ENCODE peak calls at places on chromosome 10, in seven cellular contexts. Z, K, M, C, D, V and U are unnamed samples.

GRCh38 chr10:101778151-101778780 is 2.4 kb upstream of the FGF8 start:
- DNase-seq in C (no peak), M (no peak), Z (no peak), V (no peak), K (no peak), D (no peak), U (no peak)

GRCh38 chr10:103465411-103466179 is 6.9 kb upstream of the CALHM1 start:
- DNase-seq in K (peak; percentile 21), V (no peak), C (no peak), M (peak; percentile 38), Z (peak; percentile 53), D (no peak), U (no peak)

GRCh38 chr10:104056619-104057273 is 28.9 kb downstream of the COL17A1 start:
- DNase-seq in Z (no peak), V (no peak), C (no peak), M (no peak), K (no peak), D (no peak), U (no peak)

GRCh38 chr10:16586358-16587138 is 64.9 kb upstream of the C1QL3 start:
- DNase-seq in V (no peak), K (no peak), C (no peak), D (no peak), M (no peak), Z (no peak), U (no peak)

GRCh38 chr10:44902838-44903545 is 8.1 kb upstream of the TMEM72 start:
- DNase-seq in M (no peak), V (no peak), Z (no peak), D (no peak), C (no peak), K (no peak), U (no peak)

GRCh38 chr10:110269641-110270318 is 34.9 kb downstream of the SMNDC1 start:
- DNase-seq in V (peak; percentile 53), D (no peak), C (peak; percentile 25), K (no peak), M (no peak), Z (peak; percentile 27), U (peak; percentile 38)

GRCh38 chr10:48509974-48510692 is 94.7 kb downstream of the ARHGAP22 start:
- DNase-seq in C (no peak), Z (no peak), M (no peak), K (peak; percentile 56), V (peak; percentile 39), D (no peak), U (no peak)

GRCh38 chr10:11587860-11588259 is 23.6 kb downstream of the USP6NL start:
- DNase-seq in V (no peak), C (no peak), K (peak; percentile 60), Z (peak; percentile 61), D (no peak), M (no peak), U (no peak)

GRCh38 chr10:11035318-11035920 is 17.7 kb downstream of the CELF2 start:
- DNase-seq in D (peak; percentile 41), Z (no peak), V (peak; percentile 77), K (peak; percentile 36), C (peak; percentile 79), M (peak; percentile 66), U (peak; percentile 83)

GRCh38 chr10:100890696-100891271 is 22.0 kb upstream of the SLF2 start:
- DNase-seq in K (peak; percentile 88), M (no peak), D (peak; percentile 80), C (peak; percentile 98), Z (no peak), V (peak; percentile 97), U (peak; percentile 88)

GRCh38 chr10:104254493-104255243 is at the start of gene GSTO1:
- DNase-seq in M (peak; percentile 89), Z (no peak), D (peak; percentile 55), K (peak; percentile 52), C (peak; percentile 76), V (peak; percentile 77), U (peak; percentile 72)

GRCh38 chr10:100101526-100102076 is 19.9 kb upstream of the CPN1 start:
- DNase-seq in V (no peak), Z (no peak), M (no peak), C (peak; percentile 6), D (peak; percentile 4), K (peak; percentile 53), U (peak; percentile 6)

GRCh38 chr10:125344573-125345121 is 184.3 kb upstream of the CTBP2 start:
- DNase-seq in V (no peak), K (peak; percentile 8), M (no peak), C (no peak), D (no peak), Z (no peak), U (no peak)

GRCh38 chr10:111289467-111289866 is 212.6 kb downstream of the ADRA2A start:
- DNase-seq in K (no peak), Z (no peak), M (no peak), V (no peak), D (no peak), C (no peak), U (no peak)

GRCh38 chr10:102196893-102197292 is 29.2 kb upstream of the ELOVL3 start:
- DNase-seq in M (no peak), Z (no peak), V (no peak), D (no peak), C (peak; percentile 23), K (no peak), U (no peak)

GRCh38 chr10:22345301-22346086 is at the start of gene SPAG6:
- DNase-seq in V (no peak), D (no peak), K (no peak), M (peak; percentile 71), C (no peak), Z (no peak), U (no peak)

GRCh38 chr10:125396651-125397050 is 236.3 kb upstream of the CTBP2 start:
- DNase-seq in D (peak; percentile 19), C (peak; percentile 32), Z (no peak), K (peak; percentile 41), V (peak; percentile 24), M (no peak), U (peak; percentile 71)

GRCh38 chr10:29998142-29998808 is 61.1 kb downstream of the JCAD start:
- DNase-seq in M (peak; percentile 83), C (peak; percentile 82), Z (peak; percentile 58), K (peak; percentile 83), V (peak; percentile 88), D (peak; percentile 68), U (peak; percentile 89)

GRCh38 chr10:119251315-119251708 is 43.9 kb downstream of the GRK5 start:
- DNase-seq in M (no peak), V (peak; percentile 71), Z (no peak), D (no peak), K (no peak), C (peak; percentile 85), U (peak; percentile 88)

GRCh38 chr10:77939561-77940001 is 13.0 kb upstream of the DLG5 start:
- DNase-seq in D (no peak), V (peak; percentile 92), Z (peak; percentile 14), K (no peak), M (peak; percentile 56), C (peak; percentile 76), U (peak; percentile 94)

GRCh38 chr10:119331031-119331430 is 123.7 kb downstream of the GRK5 start:
- DNase-seq in Z (no peak), M (peak; percentile 85), K (no peak), V (no peak), C (no peak), D (no peak), U (no peak)

GRCh38 chr10:93461124-93461806 is 20.9 kb downstream of the MYOF start:
- DNase-seq in K (peak; percentile 14), M (no peak), C (peak; percentile 82), V (no peak), D (no peak), Z (no peak), U (peak; percentile 65)

GRCh38 chr10:122034149-122034756 is 45.3 kb downstream of the TACC2 start:
- DNase-seq in C (peak; percentile 61), Z (no peak), D (peak; percentile 71), K (peak; percentile 82), M (no peak), V (peak; percentile 62), U (no peak)

DNA sequence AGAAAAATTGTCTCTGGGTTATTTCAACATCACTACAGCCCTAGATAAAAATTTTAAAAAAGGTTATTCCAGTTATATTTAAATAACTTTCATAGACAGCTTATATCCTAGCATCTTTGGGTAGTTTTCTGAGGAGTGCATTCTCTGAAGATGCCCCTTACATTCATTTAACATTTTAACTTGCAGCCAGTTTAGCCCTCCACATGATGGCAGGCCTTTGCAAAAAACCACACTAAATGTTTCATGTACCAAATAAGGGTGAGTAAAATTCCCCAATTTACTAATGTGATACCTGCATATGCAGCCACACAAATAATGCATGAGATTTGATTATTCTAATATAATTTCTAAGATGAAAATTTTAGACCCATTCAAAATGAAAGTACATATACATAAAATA is 108.4 kb upstream of the ZWINT start:
- DNase-seq in V (no peak), Z (no peak), M (no peak), D (no peak), C (no peak), K (no peak), U (no peak)
- TF ChIP-seq CTCF in V (no peak), Z (peak; percentile 36), M (no peak), D (peak; percentile 43), C (no peak), K (peak; percentile 40), U (no peak)

GRCh38 chr10:73248259-73248724 is 1.2 kb upstream of the DNAJC9 start:
- DNase-seq in Z (no peak), C (no peak), V (no peak), M (no peak), K (peak; percentile 35), D (no peak), U (no peak)

GRCh38 chr10:73246322-73246782 is 703 bp downstream of the DNAJC9 start:
- DNase-seq in Z (no peak), C (no peak), D (peak; percentile 9), V (peak; percentile 11), M (no peak), K (no peak), U (peak; percentile 14)

GRCh38 chr10:73247509-73248258 is 629 bp upstream of the DNAJC9 start:
- DNase-seq in V (no peak), D (no peak), Z (no peak), K (peak; percentile 50), C (peak; percentile 33), M (no peak), U (no peak)

GRCh38 chr10:73246783-73247508 is at the start of gene DNAJC9:
- DNase-seq in K (peak; percentile 100), C (peak; percentile 90), D (peak; percentile 96), V (peak; percentile 92), M (peak; percentile 98), Z (peak; percentile 76), U (peak; percentile 86)

GRCh38 chr10:73244866-73245477 is 2.1 kb downstream of the DNAJC9 start:
- DNase-seq in M (no peak), D (no peak), K (no peak), Z (no peak), C (no peak), V (no peak), U (peak; percentile 21)
- H3K4me3 ChIP-seq in M (no peak overlapping the region), D (no peak overlapping the region), K (peak overlapping the region; percentile 69), Z (peak overlapping the region; percentile 84), C (no peak overlapping the region), V (peak overlapping the region; percentile 87), U (peak overlapping the region; percentile 90)

GRCh38 chr10:64733980-64734379 is 1212.8 kb downstream of the REEP3 start:
- DNase-seq in Z (peak; percentile 19), D (no peak), K (peak; percentile 86), C (no peak), V (peak; percentile 45), M (no peak), U (no peak)
- TF ChIP-seq CTCF in Z (peak; percentile 80), D (peak; percentile 38), K (peak; percentile 91), C (peak; percentile 10), V (peak; percentile 54), M (no peak), U (no peak)

DNA sequence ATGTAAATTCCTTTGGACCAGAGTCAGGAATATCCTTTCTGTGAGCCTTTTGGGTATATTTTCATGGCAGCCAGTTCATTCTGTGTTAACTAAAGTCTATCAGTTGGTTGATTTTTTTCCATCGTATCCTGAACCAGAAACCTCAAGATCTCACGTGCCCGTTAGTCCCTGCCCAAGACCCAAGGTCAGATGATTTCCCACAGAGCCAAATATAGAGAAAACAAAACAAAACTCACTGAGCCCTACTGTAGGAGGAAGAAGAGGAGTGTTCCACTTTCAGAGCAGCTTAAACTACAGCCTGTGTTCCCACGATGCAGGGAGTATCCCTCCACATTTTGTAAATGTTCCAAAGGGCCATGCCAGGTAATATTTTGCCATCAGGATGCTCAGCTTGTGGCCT is 96.0 kb upstream of the ADO start:
- DNase-seq in Z (no peak), C (no peak), K (no peak), D (no peak), M (no peak), V (no peak), U (no peak)
- H3K4me3 ChIP-seq in Z (no peak overlapping the region), C (no peak overlapping the region), K (no peak overlapping the region), D (no peak overlapping the region), M (no peak overlapping the region), V (no peak overlapping the region), U (no peak overlapping the region)